ENCODE peak calls at places on chromosomes 12 and 14, in six cellular contexts. O is left ventricle myocardium inferior, L is astrocyte of the spinal cord, K is sigmoid colon, C is cardiac muscle cell, I is MM.1S. X is an unnamed sample.

GRCh38 chr14:29233188-29233587 is 466.6 kb downstream of the FOXG1 start:
- DNase-seq in K (no peak), L (no peak), O (no peak), I (no peak), C (no peak), X (no peak)

GRCh38 chr12:115979851-115980250 is 297.6 kb downstream of the MED13L start:
- DNase-seq in O (no peak), L (no peak), C (no peak), I (no peak), K (no peak), X (no peak)

GRCh38 chr12:100266802-100267602 is at the start of the genes DEPDC4 and SCYL2:
- DNase-seq in I (peak; percentile 90), L (peak; percentile 99), O (peak; percentile 94), K (peak; percentile 99), C (peak; percentile 99), X (peak; percentile 91)

GRCh38 chr12:108060054-108060453 is 69.0 kb upstream of the WSCD2 start:
- DNase-seq in C (no peak), L (no peak), O (no peak), K (no peak), I (no peak), X (no peak)

GRCh38 chr12:3545121-3545796 is 54.3 kb downstream of the PRMT8 start:
- DNase-seq in K (no peak), L (no peak), O (no peak), C (no peak), I (no peak), X (no peak)

GRCh38 chr14:105440992-105441391 is 21.4 kb downstream of the MTA1 start:
- DNase-seq in C (no peak), K (no peak), I (no peak), O (no peak), L (no peak), X (no peak)

GRCh38 chr14:55730602-55731001 is 150.6 kb downstream of the KTN1 start:
- DNase-seq in L (no peak), C (peak; percentile 13), K (no peak), I (no peak), O (no peak), X (no peak)

GRCh38 chr12:95147836-95148235 is 69.4 kb downstream of the FGD6 start:
- DNase-seq in I (no peak), K (no peak), C (no peak), L (no peak), O (no peak), X (no peak)

GRCh38 chr14:60637490-60638452 is 11.5 kb downstream of the SIX1 start:
- DNase-seq in C (peak; percentile 40), O (no peak), L (peak; percentile 66), K (no peak), I (no peak), X (no peak)

GRCh38 chr12:127712561-127712960 is 554.4 kb upstream of the TMEM132C start:
- DNase-seq in L (no peak), K (no peak), O (no peak), C (no peak), I (no peak), X (no peak)

GRCh38 chr12:127716181-127716580 is 550.8 kb upstream of the TMEM132C start:
- DNase-seq in C (no peak), I (no peak), L (no peak), O (no peak), K (no peak), X (no peak)

DNA sequence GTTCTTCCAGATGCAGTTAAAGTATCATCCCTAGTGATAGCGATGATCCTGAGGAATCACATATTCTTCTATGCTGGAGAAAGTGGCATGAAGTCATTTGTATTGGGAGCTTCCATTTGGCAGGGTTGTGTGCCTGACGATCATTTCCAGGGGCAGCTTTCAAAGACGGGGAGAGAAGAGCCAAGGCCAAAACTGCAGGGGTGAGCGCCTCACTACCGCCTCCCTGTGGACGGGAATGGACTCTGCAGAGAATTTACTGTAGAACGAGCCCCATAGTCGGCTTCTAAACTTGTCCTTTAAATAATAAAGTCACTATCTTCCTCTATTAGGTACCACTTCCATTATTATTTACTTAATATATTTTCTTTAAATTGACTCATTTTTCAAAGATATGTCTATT is 555.9 kb upstream of the TMEM132C start:
- DNase-seq in K (no peak), L (no peak), O (no peak), I (no peak), C (no peak), X (no peak)
- TF ChIP-seq CTCF in K (no peak), L (peak; percentile 47), O (no peak), I (peak; percentile 6), C (no peak), X (no peak)

DNA sequence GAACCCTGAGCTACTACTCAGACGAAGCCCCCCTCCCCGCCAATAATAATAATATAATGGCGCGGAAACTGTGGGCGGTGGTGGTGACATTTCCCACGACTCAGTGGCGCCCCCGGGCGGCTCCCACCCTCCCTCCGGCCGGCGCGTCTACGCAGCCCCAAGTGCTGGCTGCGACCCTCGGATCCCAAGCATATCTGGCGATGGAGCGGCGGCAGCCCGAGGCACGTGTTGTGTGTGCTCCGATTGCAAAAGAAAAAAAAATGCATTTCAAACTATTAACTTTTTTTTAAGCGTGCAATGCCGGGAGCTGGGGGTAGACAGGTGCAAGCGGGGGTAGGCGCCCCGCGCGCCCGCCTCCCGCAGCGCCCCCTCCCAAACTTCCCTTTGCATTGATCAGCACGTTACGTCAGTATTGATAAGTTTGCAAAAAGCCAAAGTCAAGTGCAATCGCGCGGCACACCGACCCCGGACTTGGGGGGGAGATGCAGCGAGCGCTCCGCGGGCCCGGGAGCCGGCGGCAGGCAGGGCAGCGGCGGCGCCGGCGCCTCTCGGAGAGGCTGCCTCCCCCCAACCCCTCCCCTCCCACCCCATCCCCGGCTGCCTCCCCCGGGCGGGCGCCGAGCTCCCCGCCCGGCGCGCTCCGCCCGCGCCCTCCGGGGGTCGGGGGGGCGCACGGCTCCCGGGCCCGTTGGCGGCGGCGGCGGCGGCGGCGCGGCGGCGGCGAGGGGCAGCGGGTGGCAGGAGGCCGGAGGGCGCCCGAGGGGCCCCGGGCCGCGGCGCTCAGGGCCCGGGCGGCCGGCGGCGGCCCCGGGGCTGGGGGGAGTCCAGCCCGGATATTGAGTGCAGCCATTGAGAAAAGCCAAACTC is 113.1 kb upstream of the MYL2 start:
- DNase-seq in K (no peak), I (no peak), C (no peak), O (no peak), L (no peak), X (no peak)
- TF ChIP-seq CTCF in K (no peak), I (peak; percentile 11), C (no peak), O (peak; percentile 21), L (peak; percentile 23), X (peak; percentile 33)

GRCh38 chr12:51891843-51892242 is 3.9 kb downstream of the ANKRD33 start:
- DNase-seq in O (no peak), L (no peak), C (no peak), I (no peak), K (no peak), X (no peak)
- TF ChIP-seq CTCF in O (peak; percentile 51), L (peak; percentile 32), C (peak; percentile 39), I (peak; percentile 40), K (no peak), X (peak; percentile 25)

DNA sequence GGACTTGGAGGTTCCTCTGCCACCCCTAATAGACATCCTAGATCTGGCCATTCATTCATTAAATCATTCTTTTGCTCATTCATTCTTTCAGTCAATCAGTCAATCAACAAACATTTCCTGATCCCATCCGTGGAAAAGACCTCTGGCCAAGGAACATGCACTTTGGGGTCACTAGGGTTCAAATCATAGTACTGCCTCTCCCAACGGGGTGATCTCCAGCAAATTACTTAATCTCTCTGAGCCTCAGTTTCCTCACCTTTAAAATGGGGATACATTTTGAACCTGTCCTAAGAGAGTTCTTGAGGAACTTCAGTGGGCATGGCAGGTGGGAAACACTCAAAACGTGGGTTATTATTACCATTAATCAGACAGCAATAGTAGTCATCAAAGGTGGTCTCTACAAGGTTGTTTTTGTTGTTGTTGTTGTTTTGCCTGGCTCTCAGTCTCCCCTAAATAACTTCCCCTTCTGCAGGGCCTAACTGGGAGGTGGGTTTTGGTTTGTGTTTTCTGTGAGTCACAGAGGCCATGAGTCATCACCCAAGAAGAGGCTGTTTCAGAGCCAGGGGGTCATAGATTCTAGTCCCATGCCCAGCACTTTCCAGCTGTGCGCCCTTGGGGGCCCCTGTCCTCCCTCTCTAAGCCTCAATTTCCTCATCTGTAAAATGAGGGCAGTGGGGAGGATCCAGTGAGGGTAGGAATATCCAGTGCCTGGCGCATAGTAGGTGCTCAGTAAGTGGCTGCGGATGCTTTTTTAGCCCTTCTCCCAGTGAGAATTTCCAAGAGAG is 16.9 kb upstream of the FAM222A start:
- DNase-seq in C (peak; percentile 15), I (no peak), K (no peak), O (no peak), L (peak; percentile 15), X (no peak)
- TF ChIP-seq CTCF in C (no peak), I (no peak), K (no peak), O (no peak), L (no peak), X (no peak)

GRCh38 chr12:79420146-79420618 is 270.6 kb downstream of the PAWR start:
- DNase-seq in L (peak; percentile 93), I (peak; percentile 35), C (peak; percentile 92), O (no peak), K (no peak), X (no peak)
- TF ChIP-seq CTCF in L (peak; percentile 58), I (peak; percentile 43), C (peak; percentile 68), O (peak; percentile 43), K (no peak), X (no peak)

GRCh38 chr12:103401421-103401820 is 94.3 kb downstream of the C12orf42 start:
- DNase-seq in O (no peak), C (no peak), K (no peak), L (no peak), I (no peak), X (no peak)
- TF ChIP-seq CTCF in O (no peak), C (no peak), K (no peak), L (no peak), I (no peak), X (no peak)

GRCh38 chr14:98853063-98853729 is 418.8 kb downstream of the BCL11B start:
- DNase-seq in O (no peak), L (no peak), K (no peak), C (no peak), I (no peak), X (no peak)
- TF ChIP-seq CTCF in O (no peak), L (no peak), K (no peak), C (no peak), I (no peak), X (no peak)